ENCODE peak calls at places on chromosomes 2 and 18, in nine cellular contexts. U, K, X, O, R, G, P, T and D are unnamed samples.

GRCh38 chr2:8090748-8091700 is 590.8 kb upstream of the ID2 start:
- DNase-seq in U (peak; percentile 8), K (peak; percentile 57), X (peak; percentile 18), O (peak; percentile 81), R (no peak), G (peak; percentile 17), P (peak; percentile 24), T (peak; percentile 11), D (no peak)

GRCh38 chr2:148455791-148456190 is 188.8 kb upstream of the EPC2 start:
- DNase-seq in U (no peak), K (no peak), X (no peak), O (no peak), R (no peak), G (no peak), P (no peak), T (no peak), D (no peak)

GRCh38 chr2:157229572-157229971 is 27.9 kb upstream of the GALNT5 start:
- DNase-seq in U (no peak), K (no peak), X (no peak), O (no peak), R (no peak), G (no peak), P (no peak), T (no peak), D (no peak)

GRCh38 chr18:48296581-48296980 is 112.6 kb downstream of the ZBTB7C start:
- DNase-seq in U (no peak), K (no peak), X (no peak), O (no peak), R (no peak), G (no peak), P (no peak), T (no peak), D (no peak)

GRCh38 chr2:209911486-209911885 is 91.0 kb upstream of the RPE start:
- DNase-seq in U (no peak), K (no peak), X (no peak), O (no peak), R (no peak), G (no peak), P (no peak), T (no peak), D (no peak)

GRCh38 chr2:8517850-8518480 is 163.9 kb upstream of the ID2 start:
- DNase-seq in U (no peak), K (no peak), X (no peak), O (no peak), R (no peak), G (no peak), P (no peak), T (no peak), D (no peak)

GRCh38 chr2:138503087-138503442 is 1.5 kb downstream of the SPOPL start:
- DNase-seq in U (no peak), K (no peak), X (no peak), O (no peak), R (no peak), G (no peak), P (no peak), T (no peak), D (no peak)

GRCh38 chr2:241062342-241063092 is 39.6 kb downstream of the MTERF4 start:
- DNase-seq in U (no peak), K (no peak), X (no peak), O (peak; percentile 47), R (no peak), G (no peak), P (no peak), T (no peak), D (no peak)

GRCh38 chr2:27428978-27429541 is 629 bp downstream of the NRBP1 start:
- DNase-seq in U (peak; percentile 83), K (peak; percentile 80), X (peak; percentile 54), O (peak; percentile 91), R (no peak), G (peak; percentile 89), P (peak; percentile 90), T (no peak), D (peak; percentile 91)

GRCh38 chr18:63505566-63506335 is 29.0 kb downstream of the SERPINB5 start:
- DNase-seq in U (peak; percentile 44), K (no peak), X (no peak), O (no peak), R (no peak), G (peak; percentile 28), P (peak; percentile 40), T (no peak), D (no peak)

GRCh38 chr2:88765154-88765948 is 73.9 kb downstream of the RPIA start:
- DNase-seq in U (no peak), K (no peak), X (no peak), O (no peak), R (peak; percentile 27), G (peak; percentile 72), P (no peak), T (no peak), D (peak; percentile 58)

GRCh38 chr2:232438951-232439757 is 16.8 kb upstream of the ALPI start:
- DNase-seq in U (no peak), K (no peak), X (no peak), O (no peak), R (no peak), G (peak; percentile 45), P (no peak), T (no peak), D (peak; percentile 50)

GRCh38 chr2:232439758-232440135 is 16.2 kb upstream of the ALPI start:
- DNase-seq in U (no peak), K (no peak), X (no peak), O (no peak), R (no peak), G (no peak), P (no peak), T (no peak), D (no peak)

GRCh38 chr2:232444409-232445148 is 11.4 kb upstream of the ALPI start:
- DNase-seq in U (peak; percentile 60), K (no peak), X (no peak), O (no peak), R (peak; percentile 44), G (peak; percentile 60), P (peak; percentile 52), T (no peak), D (peak; percentile 57)

GRCh38 chr2:232438051-232438450 is 17.9 kb upstream of the ALPI start:
- DNase-seq in U (no peak), K (no peak), X (no peak), O (no peak), R (no peak), G (no peak), P (no peak), T (no peak), D (no peak)

GRCh38 chr2:232441147-232441651 is 14.8 kb upstream of the ALPI start:
- DNase-seq in U (no peak), K (no peak), X (no peak), O (no peak), R (no peak), G (no peak), P (no peak), T (no peak), D (no peak)
- TF ChIP-seq EP300 in U (no peak), K (no peak), X (no peak), O (no peak), R (no peak), G (no peak), P (no peak), T (no peak), D (no peak)

DNA sequence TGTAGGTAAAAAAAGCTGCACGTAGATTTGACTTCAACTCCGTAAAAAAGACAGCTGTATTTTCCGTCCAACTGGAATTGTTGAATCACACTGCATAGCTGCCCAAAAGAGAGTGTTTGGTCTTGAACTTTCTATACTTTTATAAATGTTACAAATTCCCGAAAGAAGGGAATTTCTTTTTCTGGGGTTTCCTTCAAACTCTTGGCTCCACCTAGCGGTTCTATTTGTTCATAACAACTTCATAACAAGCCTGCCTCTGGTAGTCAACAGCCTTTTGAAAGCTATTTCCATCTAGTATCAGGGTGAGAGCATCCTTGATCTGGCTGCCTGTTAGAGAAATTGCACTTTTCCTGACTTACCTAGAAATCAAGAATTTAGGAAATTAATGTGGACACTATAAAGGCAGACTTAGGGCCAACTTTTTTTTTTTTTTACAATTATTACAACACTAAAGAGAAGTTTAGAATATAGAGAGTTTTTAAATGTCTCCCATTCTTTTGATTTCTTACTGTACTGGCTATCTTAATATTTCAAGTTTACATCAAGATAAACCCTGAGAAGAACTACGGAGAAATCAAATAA is 48.1 kb downstream of the TMEM185B start:
- DNase-seq in U (peak; percentile 26), K (no peak), X (no peak), O (no peak), R (no peak), G (no peak), P (peak; percentile 55), T (no peak), D (no peak)
- TF ChIP-seq POLR2A in U (no peak), K (no peak), X (no peak), O (no peak), R (no peak), G (no peak), P (no peak), T (no peak), D (no peak)

GRCh38 chr2:101781326-101781725 is 83.8 kb downstream of the MAP4K4 start:
- DNase-seq in U (no peak), K (no peak), X (no peak), O (no peak), R (no peak), G (no peak), P (peak; percentile 34), T (no peak), D (no peak)

GRCh38 chr2:101779190-101779589 is 81.7 kb downstream of the MAP4K4 start:
- DNase-seq in U (no peak), K (no peak), X (no peak), O (no peak), R (no peak), G (no peak), P (no peak), T (no peak), D (no peak)

GRCh38 chr2:101779652-101780051 is 82.1 kb downstream of the MAP4K4 start:
- DNase-seq in U (no peak), K (no peak), X (no peak), O (no peak), R (no peak), G (no peak), P (no peak), T (no peak), D (no peak)

GRCh38 chr2:101781730-101782426 is 84.4 kb downstream of the MAP4K4 start:
- DNase-seq in U (no peak), K (no peak), X (no peak), O (no peak), R (no peak), G (no peak), P (no peak), T (no peak), D (no peak)

GRCh38 chr2:101782427-101782792 is 84.9 kb downstream of the MAP4K4 start:
- DNase-seq in U (no peak), K (no peak), X (no peak), O (no peak), R (no peak), G (no peak), P (no peak), T (no peak), D (no peak)
- H3K27ac ChIP-seq in U (no peak overlapping the region), K (no peak overlapping the region), X (no peak overlapping the region), O (no peak overlapping the region), R (no peak overlapping the region), G (no peak overlapping the region), P (peak overlapping the region; percentile 6), T (no peak overlapping the region), D (no peak overlapping the region)

DNA sequence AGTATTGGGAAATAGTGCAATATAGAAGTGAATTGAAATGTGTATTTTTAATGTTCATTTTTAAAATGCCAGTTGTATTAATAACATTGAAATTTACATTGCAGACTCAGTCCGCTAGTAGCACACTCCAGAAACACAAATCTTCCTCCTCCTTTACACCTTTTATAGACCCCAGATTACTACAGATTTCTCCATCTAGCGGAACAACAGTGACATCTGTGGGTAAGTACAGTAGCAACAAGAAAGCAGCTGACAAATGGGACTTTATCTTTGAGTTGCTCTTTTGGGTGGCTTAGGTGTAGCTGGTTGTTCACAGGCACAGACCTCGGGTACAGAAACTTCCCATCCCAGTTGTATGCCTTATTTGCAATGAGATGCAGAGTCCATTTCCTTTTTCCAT is 118.2 kb upstream of the IL1R2 start:
- DNase-seq in U (peak; percentile 7), K (no peak), X (no peak), O (no peak), R (no peak), G (no peak), P (peak; percentile 7), T (no peak), D (no peak)
- TF ChIP-seq EP300 in U (no peak), K (no peak), X (no peak), O (no peak), R (no peak), G (no peak), P (no peak), T (no peak), D (no peak)